ENCODE peak calls at places on chromosomes 13 and 19, in seven cellular contexts. T, X, K, L, Z, Y and U are unnamed samples.

GRCh38 chr19:2711175-2711936 is 8.9 kb upstream of the GNG7 start:
- DNase-seq in L (no peak), K (no peak), X (no peak), Z (no peak), T (no peak), Y (no peak), U (no peak)

GRCh38 chr13:44954210-44954609 is 35.1 kb downstream of the NUFIP1 start:
- DNase-seq in K (no peak), L (no peak), X (no peak), Z (no peak), T (no peak), Y (no peak), U (no peak)

GRCh38 chr19:44050740-44051653 is 839 bp upstream of the ZNF223 start:
- DNase-seq in X (no peak), T (no peak), K (no peak), L (no peak), Y (no peak), Z (no peak), U (peak)

GRCh38 chr19:36266375-36266961 is 51.6 kb downstream of the ZNF146 start:
- DNase-seq in Z (no peak), Y (no peak), X (peak), L (no peak), K (no peak), T (no peak), U (no peak)

GRCh38 chr13:67140006-67140405 is 90.1 kb downstream of the PCDH9 start:
- DNase-seq in K (no peak), L (no peak), Z (no peak), T (no peak), Y (no peak), X (no peak), U (no peak)

GRCh38 chr13:21435710-21436151 is 23.4 kb downstream of the ZDHHC20 start:
- DNase-seq in X (peak), Y (no peak), T (peak), K (peak), L (peak), Z (peak), U (peak)

GRCh38 chr19:52896431-52897148 is 845 bp downstream of the ZNF320 start:
- DNase-seq in Z (no peak), X (peak), L (peak), Y (no peak), K (peak), T (peak), U (no peak)

GRCh38 chr19:54281008-54281728 is at the start of gene LILRB2:
- DNase-seq in L (no peak), Z (no peak), X (no peak), Y (no peak), T (no peak), K (no peak), U (no peak)

GRCh38 chr19:2096543-2097329 is at the start of gene IZUMO4:
- DNase-seq in K (peak), T (peak), X (peak), Y (peak), Z (peak), L (peak), U (peak)

GRCh38 chr13:113491418-113491883 is 940 bp upstream of the DCUN1D2 start:
- DNase-seq in Z (no peak), K (no peak), T (no peak), Y (no peak), L (no peak), X (peak), U (no peak)

GRCh38 chr19:45809643-45810159 is 5.4 kb downstream of the RSPH6A start:
- DNase-seq in Z (no peak), L (no peak), K (no peak), Y (no peak), X (no peak), T (no peak), U (no peak)

GRCh38 chr19:33233056-33233873 is 7.6 kb upstream of the SLC7A10 start:
- DNase-seq in L (no peak), Z (no peak), X (no peak), Y (no peak), T (no peak), K (no peak), U (no peak)

GRCh38 chr19:15111758-15112157 is 4.6 kb downstream of the SYDE1 start:
- DNase-seq in T (no peak), K (no peak), Y (no peak), X (no peak), L (no peak), Z (no peak), U (no peak)

GRCh38 chr19:34096020-34096915 is 76.0 kb upstream of the LSM14A start:
- DNase-seq in T (no peak), K (peak), Y (no peak), X (no peak), L (no peak), Z (no peak), U (no peak)

GRCh38 chr13:113646376-113646775 is 11.6 kb downstream of the ATP4B start:
- DNase-seq in T (no peak), X (no peak), Z (no peak), K (no peak), L (peak), Y (no peak), U (peak)

GRCh38 chr13:48749144-48749543 is 95.4 kb downstream of the CYSLTR2 start:
- DNase-seq in Y (no peak), X (peak), Z (no peak), K (no peak), L (peak), T (no peak), U (no peak)

GRCh38 chr13:95083758-95084157 is 217.5 kb downstream of the ABCC4 start:
- DNase-seq in Z (no peak), X (no peak), T (no peak), Y (no peak), L (no peak), K (no peak), U (no peak)

GRCh38 chr19:13869324-13869723 is 7.6 kb upstream of the NANOS3 start:
- DNase-seq in Z (no peak), K (no peak), T (no peak), Y (no peak), L (no peak), X (no peak), U (no peak)

GRCh38 chr19:33814181-33815165 is 17.8 kb downstream of the KCTD15 start:
- DNase-seq in L (no peak), K (no peak), Z (no peak), X (no peak), T (no peak), Y (no peak), U (no peak)

GRCh38 chr19:47479701-47480503 is 4.1 kb downstream of the KPTN start:
- DNase-seq in L (no peak), T (no peak), Z (no peak), X (no peak), Y (peak), K (no peak), U (no peak)

GRCh38 chr13:30805603-30806011 is 70.3 kb downstream of the ALOX5AP start:
- DNase-seq in Y (no peak), K (peak), L (no peak), X (no peak), Z (no peak), T (no peak), U (no peak)

GRCh38 chr13:97434417-97435296 is 688 bp downstream of the RAP2A start:
- DNase-seq in L (peak), Y (no peak), X (peak), K (peak), T (peak), Z (no peak), U (peak)

GRCh38 chr19:35044317-35045117 is 3.0 kb downstream of the HPN start:
- DNase-seq in T (peak), Z (no peak), X (peak), Y (no peak), L (no peak), K (peak), U (peak)

GRCh38 chr19:45667620-45668341 is at the start of gene GIPR:
- DNase-seq in Y (no peak), Z (no peak), K (no peak), X (peak), L (no peak), T (no peak), U (peak)

GRCh38 chr19:12139309-12139708 is 841 bp downstream of the ZNF20 start:
- DNase-seq in Z (no peak), T (no peak), Y (no peak), L (no peak), K (no peak), X (no peak), U (no peak)

GRCh38 chr13:66635526-66635925 is 594.6 kb downstream of the PCDH9 start:
- DNase-seq in X (no peak), L (no peak), Z (no peak), K (no peak), Y (no peak), T (no peak), U (no peak)

GRCh38 chr13:111480503-111480902 is 160.1 kb downstream of the TEX29 start:
- DNase-seq in L (no peak), Y (no peak), K (no peak), X (no peak), Z (no peak), T (no peak), U (peak)

DNA sequence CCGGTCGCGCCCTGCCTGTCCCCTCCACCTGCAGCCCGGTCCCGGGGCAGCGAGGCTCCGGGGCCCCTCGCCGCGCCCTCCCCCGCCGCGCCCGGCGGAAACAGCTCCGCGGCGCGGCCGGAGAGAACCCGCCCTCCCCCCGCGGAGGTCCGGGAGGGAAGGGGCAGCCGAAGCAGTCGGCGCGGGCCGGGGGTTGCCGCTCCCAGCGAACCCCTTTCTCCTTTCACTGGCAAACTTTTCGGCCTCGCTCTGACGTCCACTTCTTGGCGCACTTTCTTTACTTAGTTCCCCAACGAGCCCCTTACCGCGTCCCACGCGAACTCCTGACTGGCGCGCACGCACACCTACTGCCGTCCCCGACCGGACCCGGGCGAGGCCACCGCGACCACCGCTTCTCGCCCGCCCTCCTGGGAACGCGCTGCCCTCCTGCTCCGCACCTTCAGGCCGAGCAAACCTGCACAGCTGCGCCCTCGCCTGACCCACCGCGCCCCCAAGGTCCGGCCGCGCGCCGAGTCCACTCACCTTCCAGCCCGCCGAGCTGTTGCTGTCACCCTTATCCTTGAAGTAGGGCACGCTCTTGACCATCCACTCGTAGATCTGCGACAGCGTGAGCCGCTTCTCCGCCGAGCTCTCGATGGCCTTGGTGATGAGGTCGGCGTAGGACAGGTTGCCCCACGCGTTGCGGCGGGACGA is 1.2 kb downstream of the FOXO1 start:
- DNase-seq in T (no peak), X (peak), K (peak), Z (no peak), L (peak), Y (no peak), U (peak)
- H3K27ac ChIP-seq in T (peak), X (peak), K (peak), Z (peak), L (peak), Y (peak), U (peak)

GRCh38 chr19:40613669-40614594 is 12.8 kb downstream of the LTBP4 start:
- DNase-seq in Z (peak), X (peak), T (peak), Y (no peak), K (peak), L (peak), U (peak)
- TF ChIP-seq POLR2A in Z (peak), X (no peak), T (no peak), Y (no peak), K (peak), L (peak), U (peak)

DNA sequence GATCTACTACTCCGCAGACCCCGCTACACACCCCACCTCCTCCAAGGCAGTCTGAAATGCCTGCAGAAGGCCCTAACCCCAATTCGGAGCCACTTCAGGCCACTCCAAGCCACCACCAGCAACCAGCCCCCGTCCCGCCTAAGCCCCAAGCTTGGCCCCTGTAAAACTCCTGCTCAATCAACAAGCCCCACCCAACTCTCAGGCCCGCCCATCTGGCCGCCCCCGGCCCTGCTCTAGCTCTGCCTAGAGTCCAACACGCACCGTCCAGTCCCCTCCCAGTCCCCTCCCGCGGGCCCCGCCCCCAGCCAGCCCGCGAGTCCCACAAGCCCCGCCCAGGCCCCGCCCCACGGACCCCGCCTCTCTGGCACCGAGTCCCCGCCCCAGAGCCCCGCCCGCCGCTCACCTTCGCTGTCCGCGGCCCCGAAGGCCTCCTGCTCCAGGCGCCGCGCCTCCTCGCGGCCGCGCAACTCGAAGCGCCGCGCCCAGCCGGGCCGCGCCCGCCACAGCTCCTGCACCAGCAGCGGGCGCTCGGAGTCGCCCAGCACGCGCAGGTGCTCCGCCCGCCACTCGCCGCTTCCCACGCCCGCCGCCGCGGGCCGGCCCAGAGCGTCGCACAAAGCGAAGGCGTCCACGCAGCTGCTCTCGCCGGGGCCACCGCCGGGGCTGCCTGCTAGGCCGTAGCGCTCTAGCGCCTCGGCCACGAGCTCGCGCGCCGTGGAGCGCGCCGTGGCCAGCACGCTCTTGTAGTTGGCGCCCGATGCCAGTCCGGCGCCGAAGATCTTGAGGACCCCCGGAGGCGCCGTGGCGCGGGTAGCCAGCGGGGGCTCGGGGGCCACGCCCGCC is 1.6 kb downstream of the RASIP1 start:
- DNase-seq in X (peak), T (peak), L (peak), K (peak), Z (peak), Y (peak), U (peak)
- H3K27ac ChIP-seq in X (peak), T (peak), L (peak), K (peak), Z (no peak), Y (no peak), U (peak)

GRCh38 chr19:39397360-39398296 is 6.5 kb downstream of the MED29 start:
- DNase-seq in L (peak), X (peak), K (peak), Y (no peak), T (peak), Z (no peak), U (peak)
- TF ChIP-seq POLR2A in L (no peak), X (peak), K (no peak), Y (no peak), T (no peak), Z (no peak), U (peak)

GRCh38 chr13:110334256-110334655 is 27.2 kb downstream of the COL4A2 start:
- DNase-seq in K (no peak), Y (no peak), Z (no peak), T (no peak), L (no peak), X (no peak), U (no peak)
- H3K27ac ChIP-seq in K (peak), Y (no peak), Z (no peak), T (no peak), L (peak), X (no peak), U (peak)

DNA sequence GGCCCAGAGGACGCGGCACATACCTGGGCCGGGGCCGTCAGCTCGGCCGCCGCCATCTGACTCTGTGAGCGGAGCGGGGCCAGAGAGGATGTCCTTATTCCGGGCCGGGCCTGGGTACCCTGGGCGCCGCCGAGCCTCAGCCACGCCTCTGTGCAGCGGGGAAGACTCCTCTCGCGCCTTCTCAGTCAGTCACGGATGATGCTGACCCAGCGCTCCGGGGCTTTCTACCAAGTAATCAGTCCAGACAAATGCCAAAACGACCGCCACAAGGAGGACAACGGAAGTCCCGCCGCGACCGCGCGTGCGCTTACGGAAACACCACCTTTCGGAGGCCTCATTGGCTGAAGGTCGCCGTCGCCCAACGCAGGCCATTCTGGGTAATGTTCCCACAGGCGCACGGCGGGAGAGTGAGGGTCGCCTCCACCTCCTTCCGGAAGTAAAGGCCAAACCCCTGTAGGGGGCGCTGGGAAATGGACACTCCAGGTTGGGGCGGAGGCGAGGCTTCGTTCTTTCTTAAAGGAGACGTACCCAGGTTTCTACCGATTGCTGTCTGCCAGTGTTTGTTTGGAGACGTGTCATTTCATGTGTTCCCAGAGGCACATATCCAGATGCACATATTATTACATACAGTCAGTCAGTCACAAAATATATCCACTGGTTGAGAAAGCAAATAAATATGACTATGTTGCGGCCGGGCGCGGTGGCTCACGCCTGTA is at the start of gene ZNF256:
- DNase-seq in L (peak), Y (peak), T (peak), Z (peak), X (peak), K (peak), U (peak)
- TF ChIP-seq POLR2A in L (no peak), Y (no peak), T (peak), Z (peak), X (peak), K (no peak), U (no peak)